ENCODE peak calls at places on chromosomes 16 and 17, in four cellular contexts. K is aorta, S is A549, N is ovary. L is an unnamed sample.

GRCh38 chr16:12803203-12804093 is at the start of gene CPPED1:
- DNase-seq in S (peak; percentile 90), K (peak; percentile 97), N (peak; percentile 91), L (peak; percentile 63)

GRCh38 chr16:3696425-3697218 is 20.7 kb downstream of the TRAP1 start:
- DNase-seq in S (no peak), N (no peak), K (no peak), L (no peak)

GRCh38 chr16:88649924-88650748 is 717 bp downstream of the CYBA start:
- DNase-seq in N (no peak), K (peak; percentile 77), S (no peak), L (no peak)

GRCh38 chr16:53465606-53466290 is 31.5 kb downstream of the RBL2 start:
- DNase-seq in N (no peak), K (no peak), S (no peak), L (no peak)

GRCh38 chr16:57003439-57004386 is 14.4 kb downstream of the NLRC5 start:
- DNase-seq in S (no peak), K (peak; percentile 6), N (no peak), L (no peak)

GRCh38 chr17:41919840-41920579 is 1.3 kb upstream of the ACLY start:
- DNase-seq in K (no peak), N (peak; percentile 30), S (no peak), L (no peak)

GRCh38 chr16:4064950-4065352 is 51.3 kb downstream of the ADCY9 start:
- DNase-seq in S (no peak), N (no peak), K (no peak), L (no peak)

GRCh38 chr17:78252111-78252634 is 20.7 kb downstream of the TMEM235 start:
- DNase-seq in K (no peak), N (no peak), S (no peak), L (no peak)

GRCh38 chr16:57647136-57647875 is 18.9 kb downstream of the ADGRG1 start:
- DNase-seq in N (no peak), S (no peak), K (no peak), L (no peak)

GRCh38 chr17:36203335-36203734 is 6.8 kb upstream of the CCL3L1 start:
- DNase-seq in S (no peak), N (no peak), K (no peak), L (no peak)

GRCh38 chr17:61349350-61349749 is 50.3 kb upstream of the TBX2 start:
- DNase-seq in S (no peak), N (no peak), K (no peak), L (no peak)

GRCh38 chr16:4796982-4797804 is 2.0 kb downstream of the SMIM22 start:
- DNase-seq in K (no peak), S (no peak), N (no peak), L (no peak)

GRCh38 chr16:83233153-83233552 is 574.6 kb upstream of the HSBP1 start:
- DNase-seq in K (no peak), S (no peak), N (no peak), L (no peak)

GRCh38 chr17:61980535-61980934 is 52.8 kb upstream of the INTS2 start:
- DNase-seq in K (no peak), S (no peak), N (no peak), L (no peak)

GRCh38 chr17:41421116-41421515 is 3.3 kb downstream of the KRT37 start:
- DNase-seq in N (no peak), S (no peak), K (no peak), L (no peak)

GRCh38 chr16:4388275-4389021 is 16.8 kb downstream of the VASN start:
- DNase-seq in K (peak; percentile 89), S (no peak), N (no peak), L (no peak)

GRCh38 chr17:78409191-78409621 is 30.8 kb downstream of the PGS1 start:
- DNase-seq in S (no peak), K (no peak), N (no peak), L (no peak)

GRCh38 chr16:15644306-15644961 is 1.5 kb upstream of the MARF1 start:
- DNase-seq in N (no peak), S (no peak), K (no peak), L (no peak)

GRCh38 chr16:9787717-9788116 is 394.5 kb downstream of the GRIN2A start:
- DNase-seq in S (no peak), K (no peak), N (no peak), L (no peak)

GRCh38 chr17:80851277-80851925 is 140.2 kb upstream of the CHMP6 start:
- DNase-seq in N (no peak), S (no peak), K (no peak), L (no peak)
- H3K27ac ChIP-seq in N (no peak overlapping the region), S (no peak overlapping the region), K (no peak overlapping the region), L (no peak overlapping the region)

GRCh38 chr17:59346876-59347407 is 15.5 kb downstream of the YPEL2 start:
- DNase-seq in K (no peak), N (no peak), S (no peak), L (no peak)
- H3K4me1 ChIP-seq in K (peaks cover 7% of the 10 kb centered on the region), N (no peaks in the 10 kb centered on the region), S (no peaks in the 10 kb centered on the region), L (peaks cover 2% of the 10 kb centered on the region)

GRCh38 chr16:71242601-71243000 is 12.1 kb upstream of the HYDIN start:
- DNase-seq in S (no peak), N (no peak), K (no peak), L (no peak)
- H3K27ac ChIP-seq in S (no peak overlapping the region), N (no peak overlapping the region), K (no peak overlapping the region), L (no peak overlapping the region)

GRCh38 chr17:16968786-16969185 is 3.1 kb downstream of the TNFRSF13B start:
- DNase-seq in N (no peak), K (no peak), S (no peak), L (no peak)

GRCh38 chr17:16972346-16972745 is 428 bp upstream of the TNFRSF13B start:
- DNase-seq in K (no peak), N (no peak), S (no peak), L (no peak)

GRCh38 chr17:16973760-16974540 is 2.0 kb upstream of the TNFRSF13B start:
- DNase-seq in K (no peak), S (no peak), N (no peak), L (no peak)

GRCh38 chr17:16969931-16970906 is 1.7 kb downstream of the TNFRSF13B start:
- DNase-seq in S (no peak), N (no peak), K (no peak), L (no peak)

DNA sequence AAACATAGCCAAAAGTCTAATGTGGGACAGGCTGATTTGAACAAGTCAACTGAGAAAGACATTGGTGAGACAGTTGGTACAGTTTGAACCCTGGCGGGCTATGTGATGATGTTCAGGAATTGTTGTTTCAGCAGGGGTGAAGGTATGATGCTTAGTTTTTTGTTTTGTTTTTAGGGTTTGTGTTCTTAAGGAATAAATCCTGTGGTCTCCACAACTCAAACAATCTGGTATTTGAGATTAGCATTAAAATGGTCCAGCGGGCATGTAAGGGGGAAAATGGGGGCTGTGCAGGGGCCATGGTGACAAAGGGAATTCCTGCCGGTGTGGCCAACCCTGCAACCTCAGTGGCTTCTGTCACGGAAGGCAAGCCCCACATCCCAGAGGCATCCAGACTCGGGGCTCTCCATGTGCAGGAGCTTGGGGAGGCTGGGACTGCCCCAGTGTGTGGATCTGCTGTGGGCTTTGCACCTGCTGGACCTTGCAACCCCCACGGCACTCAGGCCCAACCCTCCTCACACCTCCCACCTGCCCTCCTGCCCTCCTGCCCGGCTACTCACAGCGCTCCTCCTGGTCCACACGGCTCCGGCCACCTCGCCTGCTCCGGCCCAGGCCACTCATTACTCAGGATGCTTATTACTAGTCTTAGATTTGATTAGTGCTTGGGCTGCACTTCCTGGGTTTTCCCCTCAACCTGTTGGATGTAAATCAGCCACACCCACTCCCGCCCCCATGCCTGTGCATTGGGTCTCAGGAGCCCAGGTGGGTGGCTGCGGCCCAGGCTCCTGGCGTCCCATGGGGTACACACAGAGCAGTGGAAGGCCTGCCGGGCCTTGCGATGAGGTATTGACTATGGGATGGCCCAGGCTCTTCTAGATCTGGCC is at the start of gene TNFRSF13B:
- DNase-seq in N (no peak), S (no peak), K (no peak), L (no peak)
- H3K4me1 ChIP-seq in N (no peaks in the 10 kb centered on the region), S (peaks cover 4% of the 10 kb centered on the region), K (no peaks in the 10 kb centered on the region), L (no peaks in the 10 kb centered on the region)

GRCh38 chr17:2837147-2837561 is 40.9 kb downstream of the RAP1GAP2 start:
- DNase-seq in S (no peak), N (no peak), K (no peak), L (no peak)

GRCh38 chr17:2841606-2842005 is 45.4 kb downstream of the RAP1GAP2 start:
- DNase-seq in N (no peak), S (no peak), K (no peak), L (no peak)

GRCh38 chr17:2830678-2831077 is 34.4 kb downstream of the RAP1GAP2 start:
- DNase-seq in K (no peak), N (no peak), S (no peak), L (no peak)

GRCh38 chr17:2835791-2836190 is 39.6 kb downstream of the RAP1GAP2 start:
- DNase-seq in S (no peak), N (no peak), K (no peak), L (no peak)
- H3K27ac ChIP-seq in S (no peak overlapping the region), N (no peak overlapping the region), K (no peak overlapping the region), L (no peak overlapping the region)